ENCODE peak calls at places on chromosomes 4 and X, in six cellular contexts. C is neural progenitor cell; U is adipocyte; Q is CD8-positive, alpha-beta memory T cell; T is hepatocyte; K is Panc1. G is an unnamed sample.

GRCh38 chr4:183870997-183871396 is 34.1 kb upstream of the STOX2 start:
- DNase-seq in C (no peak), U (no peak), Q (no peak), T (no peak), K (no peak), G (no peak)

GRCh38 chr4:125985856-125986255 is 671.1 kb downstream of the FAT4 start:
- DNase-seq in C (no peak), U (no peak), Q (no peak), T (no peak), K (no peak), G (peak; percentile 77)

GRCh38 chrX:9829308-9830267 is 43.4 kb downstream of the SHROOM2 start:
- DNase-seq in C (no peak), U (no peak), Q (no peak), T (peak; percentile 33), K (no peak), G (no peak)

GRCh38 chr4:173121044-173121685 is 47.4 kb upstream of the GALNT7 start:
- DNase-seq in C (peak; percentile 16), U (peak; percentile 42), Q (no peak), T (peak; percentile 44), K (no peak), G (no peak)

GRCh38 chr4:24781999-24782745 is 13.2 kb upstream of the SOD3 start:
- DNase-seq in C (no peak), U (no peak), Q (no peak), T (no peak), K (no peak), G (no peak)

GRCh38 chrX:9938516-9938915 is 28.6 kb upstream of the CLDN34 start:
- DNase-seq in C (no peak), U (no peak), Q (no peak), T (no peak), K (no peak), G (no peak)

GRCh38 chr4:114286275-114286674 is 306.8 kb upstream of the ARSJ start:
- DNase-seq in C (no peak), U (peak; percentile 57), Q (no peak), T (no peak), K (no peak), G (no peak)

GRCh38 chr4:153222162-153222789 is 18.0 kb downstream of the TRIM2 start:
- DNase-seq in C (peak; percentile 91), U (peak; percentile 95), Q (peak; percentile 48), T (peak; percentile 81), K (no peak), G (peak; percentile 90)

GRCh38 chrX:75746891-75747639 is 38.0 kb downstream of the MAGEE2 start:
- DNase-seq in C (peak; percentile 66), U (peak; percentile 61), Q (no peak), T (peak; percentile 57), K (no peak), G (peak; percentile 46)

GRCh38 chrX:12986886-12987285 is 12.0 kb downstream of the TMSB4X start:
- DNase-seq in C (no peak), U (no peak), Q (no peak), T (no peak), K (no peak), G (no peak)

GRCh38 chr4:151287409-151287808 is 10.4 kb downstream of the PRSS48 start:
- DNase-seq in C (no peak), U (no peak), Q (no peak), T (no peak), K (no peak), G (no peak)

GRCh38 chr4:71186566-71187398 is 152.0 kb upstream of the SLC4A4 start:
- DNase-seq in C (peak; percentile 84), U (peak; percentile 91), Q (peak; percentile 66), T (peak; percentile 78), K (no peak), G (no peak)

GRCh38 chr4:94798808-94799207 is 41.1 kb downstream of the BMPR1B start:
- DNase-seq in C (no peak), U (peak; percentile 9), Q (no peak), T (no peak), K (no peak), G (no peak)

GRCh38 chr4:147901388-147901787 is 169.5 kb downstream of the ARHGAP10 start:
- DNase-seq in C (no peak), U (no peak), Q (no peak), T (no peak), K (no peak), G (no peak)

GRCh38 chr4:41258783-41259182 is 2.1 kb downstream of the UCHL1 start:
- DNase-seq in C (peak; percentile 69), U (peak; percentile 85), Q (no peak), T (peak; percentile 67), K (no peak), G (peak; percentile 55)

GRCh38 chrX:35244796-35245508 is 302.4 kb downstream of the FAM47B start:
- DNase-seq in C (peak; percentile 14), U (no peak), Q (no peak), T (no peak), K (no peak), G (no peak)

GRCh38 chr4:6873291-6873690 is 36.3 kb upstream of the TBC1D14 start:
- DNase-seq in C (peak; percentile 34), U (no peak), Q (no peak), T (no peak), K (no peak), G (no peak)

GRCh38 chrX:97310373-97310772 is 426.7 kb downstream of the RPA4 start:
- DNase-seq in C (peak; percentile 76), U (peak; percentile 30), Q (no peak), T (no peak), K (no peak), G (peak; percentile 82)

GRCh38 chrX:10098235-10098819 is 58.4 kb upstream of the CLCN4 start:
- DNase-seq in C (no peak), U (no peak), Q (peak; percentile 70), T (no peak), K (no peak), G (no peak)

GRCh38 chr4:158895797-158896442 is 127.1 kb downstream of the FNIP2 start:
- DNase-seq in C (peak; percentile 47), U (no peak), Q (peak; percentile 46), T (no peak), K (no peak), G (no peak)

GRCh38 chr4:185421366-185422124 is 4.2 kb downstream of the UFSP2 start:
- DNase-seq in C (no peak), U (peak; percentile 18), Q (no peak), T (no peak), K (no peak), G (no peak)

GRCh38 chr4:43458293-43458692 is 565.8 kb downstream of the GRXCR1 start:
- DNase-seq in C (no peak), U (no peak), Q (no peak), T (no peak), K (no peak), G (no peak)

GRCh38 chr4:139279723-139280620 is at the start of gene MGARP:
- DNase-seq in C (peak; percentile 85), U (peak; percentile 83), Q (peak; percentile 46), T (peak; percentile 28), K (no peak), G (no peak)

GRCh38 chr4:139278956-139279722 is 886 bp downstream of the MGARP start:
- DNase-seq in C (peak; percentile 49), U (peak; percentile 65), Q (no peak), T (no peak), K (no peak), G (no peak)

GRCh38 chr4:139275281-139275735 is 4.7 kb downstream of the MGARP start:
- DNase-seq in C (no peak), U (no peak), Q (no peak), T (no peak), K (no peak), G (no peak)

GRCh38 chr4:139281212-139281611 is 1.2 kb upstream of the MGARP start:
- DNase-seq in C (no peak), U (no peak), Q (no peak), T (no peak), K (no peak), G (no peak)

DNA sequence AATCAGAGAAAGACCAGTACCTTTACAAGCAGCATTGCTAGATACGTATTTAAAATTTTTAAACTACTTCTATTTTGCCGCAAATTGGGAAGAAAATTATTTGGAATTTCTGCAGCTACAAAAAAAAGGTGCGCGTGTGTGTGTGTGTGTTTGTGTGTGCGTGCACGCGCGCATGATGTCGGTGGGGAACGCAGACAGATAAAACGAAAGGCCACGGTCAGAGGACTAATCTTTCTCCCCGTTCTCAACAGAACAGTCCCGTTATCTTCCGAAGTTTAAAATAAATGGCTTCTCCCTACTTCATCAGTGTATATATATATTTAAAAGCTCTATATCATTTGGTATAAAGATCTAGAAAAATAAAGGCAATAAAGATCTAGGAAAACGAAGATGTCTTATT is 1.6 kb downstream of the MGARP start:
- DNase-seq in C (no peak), U (no peak), Q (no peak), T (no peak), K (no peak), G (no peak)
- H3K4me1 ChIP-seq in C (no peaks in the 10 kb centered on the region), U (no peaks in the 10 kb centered on the region), Q (peaks cover 17% of the 10 kb centered on the region), T (no peaks in the 10 kb centered on the region), K (peaks cover 2% of the 10 kb centered on the region), G (no peaks in the 10 kb centered on the region)

GRCh38 chrX:139831017-139831416 is 101.8 kb downstream of the ATP11C start:
- DNase-seq in C (no peak), U (no peak), Q (no peak), T (no peak), K (no peak), G (no peak)
- H3K4me1 ChIP-seq in C (peaks cover 62% of the 10 kb centered on the region), U (peaks cover 56% of the 10 kb centered on the region), Q (peaks cover 11% of the 10 kb centered on the region), T (peaks cover 5% of the 10 kb centered on the region), K (peaks cover 27% of the 10 kb centered on the region), G (peaks cover 80% of the 10 kb centered on the region)

DNA sequence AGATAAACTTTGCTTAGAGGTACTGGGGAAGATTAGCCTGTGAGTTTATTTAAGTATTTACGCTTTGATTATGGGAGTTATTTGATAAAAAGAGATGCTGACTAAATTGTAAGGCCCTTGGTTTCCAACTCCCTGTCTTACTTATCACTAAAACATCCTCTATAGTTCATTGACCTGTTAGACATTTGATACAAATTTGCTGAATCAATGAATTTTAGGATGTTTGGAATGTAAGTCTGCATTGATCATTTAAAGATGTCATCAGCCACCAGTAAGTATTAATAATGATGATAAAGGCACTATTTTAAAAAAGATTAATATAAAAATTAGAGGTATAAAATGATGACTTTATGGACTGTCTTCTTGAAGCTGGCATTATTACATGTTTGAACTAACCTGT is 340.6 kb downstream of the SPRY1 start:
- DNase-seq in C (no peak), U (no peak), Q (no peak), T (no peak), K (no peak), G (no peak)
- H3K4me1 ChIP-seq in C (no peaks in the 10 kb centered on the region), U (peaks cover 3% of the 10 kb centered on the region), Q (no peaks in the 10 kb centered on the region), T (no peaks in the 10 kb centered on the region), K (no peaks in the 10 kb centered on the region), G (no peaks in the 10 kb centered on the region)

GRCh38 chr4:82362565-82362964 is 11.2 kb downstream of the HNRNPD start:
- DNase-seq in C (no peak), U (no peak), Q (no peak), T (no peak), K (no peak), G (no peak)
- H3K4me1 ChIP-seq in C (peaks cover 24% of the 10 kb centered on the region), U (peaks cover 52% of the 10 kb centered on the region), Q (peaks cover 94% of the 10 kb centered on the region), T (peaks cover 15% of the 10 kb centered on the region), K (peaks cover 10% of the 10 kb centered on the region), G (peaks cover 25% of the 10 kb centered on the region)

G was measured in HAP-1.